ENCODE peak calls at places on chromosomes 2 and 18, in eight cellular contexts. One of them, this sample, is unnamed.

GRCh38 chr2:219010162-219010756 is 17.0 kb upstream of the CRYBA2 start:
- DNase-seq in posterior cingulate gyrus: no peak
- DNase-seq in NCI-H748 treated with DMSO at 0.1 percent for 48 hours: peak
- DNase-seq in kidney tubule cell: peak
- DNase-seq in body of pancreas: peak
- DNase-seq in kidney glomerular epithelial cell: no peak
- DNase-seq in fibroblast of villous mesenchyme: no peak
- DNase-seq in AG08395: no peak
- DNase-seq in this sample: no peak

GRCh38 chr2:144099746-144100438 is 420.0 kb downstream of the ZEB2 start:
- DNase-seq in fibroblast of villous mesenchyme: peak
- DNase-seq in body of pancreas: no peak
- DNase-seq in NCI-H748 treated with DMSO at 0.1 percent for 48 hours: no peak
- DNase-seq in kidney tubule cell: peak
- DNase-seq in posterior cingulate gyrus: no peak
- DNase-seq in AG08395: no peak
- DNase-seq in kidney glomerular epithelial cell: no peak
- DNase-seq in this sample: peak

GRCh38 chr2:88126772-88127637 is 857 bp downstream of the FABP1 start:
- DNase-seq in AG08395: no peak
- DNase-seq in body of pancreas: no peak
- DNase-seq in kidney tubule cell: no peak
- DNase-seq in fibroblast of villous mesenchyme: no peak
- DNase-seq in posterior cingulate gyrus: no peak
- DNase-seq in kidney glomerular epithelial cell: no peak
- DNase-seq in NCI-H748 treated with DMSO at 0.1 percent for 48 hours: no peak
- DNase-seq in this sample: no peak

GRCh38 chr2:177229448-177230242 is 17.1 kb downstream of the HNRNPA3 start:
- DNase-seq in NCI-H748 treated with DMSO at 0.1 percent for 48 hours: no peak
- DNase-seq in kidney glomerular epithelial cell: no peak
- DNase-seq in AG08395: no peak
- DNase-seq in fibroblast of villous mesenchyme: no peak
- DNase-seq in posterior cingulate gyrus: no peak
- DNase-seq in body of pancreas: no peak
- DNase-seq in kidney tubule cell: no peak
- DNase-seq in this sample: no peak

GRCh38 chr2:230976671-230977171 is 19.2 kb upstream of the SPATA3 start:
- DNase-seq in kidney glomerular epithelial cell: no peak
- DNase-seq in AG08395: no peak
- DNase-seq in body of pancreas: no peak
- DNase-seq in kidney tubule cell: no peak
- DNase-seq in NCI-H748 treated with DMSO at 0.1 percent for 48 hours: no peak
- DNase-seq in posterior cingulate gyrus: no peak
- DNase-seq in fibroblast of villous mesenchyme: no peak
- DNase-seq in this sample: no peak

GRCh38 chr2:28389399-28390240 is 3.0 kb upstream of the FOSL2 start:
- DNase-seq in fibroblast of villous mesenchyme: no peak
- DNase-seq in NCI-H748 treated with DMSO at 0.1 percent for 48 hours: no peak
- DNase-seq in body of pancreas: no peak
- DNase-seq in posterior cingulate gyrus: no peak
- DNase-seq in kidney glomerular epithelial cell: no peak
- DNase-seq in kidney tubule cell: peak
- DNase-seq in AG08395: no peak
- DNase-seq in this sample: no peak

GRCh38 chr2:218896501-218897393 is 16.1 kb downstream of the WNT10A start:
- DNase-seq in kidney tubule cell: peak
- DNase-seq in NCI-H748 treated with DMSO at 0.1 percent for 48 hours: peak
- DNase-seq in AG08395: no peak
- DNase-seq in body of pancreas: no peak
- DNase-seq in posterior cingulate gyrus: no peak
- DNase-seq in fibroblast of villous mesenchyme: no peak
- DNase-seq in kidney glomerular epithelial cell: peak
- DNase-seq in this sample: peak

GRCh38 chr2:163670929-163671328 is 64.9 kb downstream of the FIGN start:
- DNase-seq in NCI-H748 treated with DMSO at 0.1 percent for 48 hours: peak
- DNase-seq in kidney glomerular epithelial cell: no peak
- DNase-seq in fibroblast of villous mesenchyme: no peak
- DNase-seq in body of pancreas: no peak
- DNase-seq in posterior cingulate gyrus: no peak
- DNase-seq in kidney tubule cell: no peak
- DNase-seq in AG08395: no peak
- DNase-seq in this sample: no peak

GRCh38 chr18:5059540-5060032 is 137.5 kb downstream of the AKAIN1 start:
- DNase-seq in kidney tubule cell: no peak
- DNase-seq in fibroblast of villous mesenchyme: no peak
- DNase-seq in kidney glomerular epithelial cell: no peak
- DNase-seq in NCI-H748 treated with DMSO at 0.1 percent for 48 hours: no peak
- DNase-seq in AG08395: no peak
- DNase-seq in body of pancreas: no peak
- DNase-seq in posterior cingulate gyrus: no peak
- DNase-seq in this sample: no peak

GRCh38 chr2:43387092-43388062 is 161.0 kb upstream of the ZFP36L2 start:
- DNase-seq in NCI-H748 treated with DMSO at 0.1 percent for 48 hours: no peak
- DNase-seq in kidney tubule cell: peak
- DNase-seq in fibroblast of villous mesenchyme: peak
- DNase-seq in body of pancreas: no peak
- DNase-seq in kidney glomerular epithelial cell: no peak
- DNase-seq in AG08395: no peak
- DNase-seq in posterior cingulate gyrus: no peak
- DNase-seq in this sample: no peak

GRCh38 chr2:85699325-85699724 is 5.2 kb downstream of the GNLY start:
- DNase-seq in kidney tubule cell: no peak
- DNase-seq in AG08395: no peak
- DNase-seq in kidney glomerular epithelial cell: no peak
- DNase-seq in posterior cingulate gyrus: no peak
- DNase-seq in NCI-H748 treated with DMSO at 0.1 percent for 48 hours: no peak
- DNase-seq in fibroblast of villous mesenchyme: no peak
- DNase-seq in body of pancreas: no peak
- DNase-seq in this sample: no peak

GRCh38 chr18:421236-422155 is 79.0 kb downstream of the COLEC12 start:
- DNase-seq in fibroblast of villous mesenchyme: peak
- DNase-seq in body of pancreas: no peak
- DNase-seq in AG08395: peak
- DNase-seq in NCI-H748 treated with DMSO at 0.1 percent for 48 hours: no peak
- DNase-seq in posterior cingulate gyrus: no peak
- DNase-seq in kidney tubule cell: peak
- DNase-seq in kidney glomerular epithelial cell: peak
- DNase-seq in this sample: peak

GRCh38 chr18:55386545-55386944 is 201.4 kb downstream of the TCF4 start:
- DNase-seq in AG08395: no peak
- DNase-seq in kidney glomerular epithelial cell: no peak
- DNase-seq in NCI-H748 treated with DMSO at 0.1 percent for 48 hours: no peak
- DNase-seq in body of pancreas: no peak
- DNase-seq in posterior cingulate gyrus: no peak
- DNase-seq in fibroblast of villous mesenchyme: no peak
- DNase-seq in kidney tubule cell: no peak
- DNase-seq in this sample: no peak

GRCh38 chr18:55672574-55673361 is 84.8 kb upstream of the TCF4 start:
- DNase-seq in AG08395: no peak
- DNase-seq in posterior cingulate gyrus: no peak
- DNase-seq in body of pancreas: no peak
- DNase-seq in kidney glomerular epithelial cell: no peak
- DNase-seq in kidney tubule cell: no peak
- DNase-seq in NCI-H748 treated with DMSO at 0.1 percent for 48 hours: no peak
- DNase-seq in fibroblast of villous mesenchyme: no peak
- DNase-seq in this sample: no peak

GRCh38 chr2:120598416-120598815 is 137.3 kb upstream of the GLI2 start:
- DNase-seq in kidney tubule cell: no peak
- DNase-seq in body of pancreas: no peak
- DNase-seq in posterior cingulate gyrus: no peak
- DNase-seq in NCI-H748 treated with DMSO at 0.1 percent for 48 hours: no peak
- DNase-seq in fibroblast of villous mesenchyme: no peak
- DNase-seq in AG08395: no peak
- DNase-seq in kidney glomerular epithelial cell: no peak
- DNase-seq in this sample: no peak

GRCh38 chr2:160494243-160494642 is 636 bp upstream of the RBMS1 start:
- DNase-seq in fibroblast of villous mesenchyme: no peak
- DNase-seq in NCI-H748 treated with DMSO at 0.1 percent for 48 hours: peak
- DNase-seq in kidney tubule cell: no peak
- DNase-seq in posterior cingulate gyrus: no peak
- DNase-seq in kidney glomerular epithelial cell: peak
- DNase-seq in AG08395: no peak
- DNase-seq in body of pancreas: no peak
- DNase-seq in this sample: peak

GRCh38 chr2:134917219-134917957 is 1.2 kb upstream of the CCNT2 start:
- DNase-seq in posterior cingulate gyrus: no peak
- DNase-seq in NCI-H748 treated with DMSO at 0.1 percent for 48 hours: no peak
- DNase-seq in kidney tubule cell: peak
- DNase-seq in body of pancreas: peak
- DNase-seq in AG08395: no peak
- DNase-seq in fibroblast of villous mesenchyme: no peak
- DNase-seq in kidney glomerular epithelial cell: peak
- DNase-seq in this sample: no peak

GRCh38 chr2:37230581-37230980 is 815 bp downstream of the CEBPZ start:
- DNase-seq in fibroblast of villous mesenchyme: peak
- DNase-seq in AG08395: peak
- DNase-seq in posterior cingulate gyrus: no peak
- DNase-seq in kidney glomerular epithelial cell: peak
- DNase-seq in kidney tubule cell: peak
- DNase-seq in body of pancreas: no peak
- DNase-seq in NCI-H748 treated with DMSO at 0.1 percent for 48 hours: no peak
- DNase-seq in this sample: peak

GRCh38 chr18:78895207-78896001 is 84.2 kb upstream of the SALL3 start:
- DNase-seq in posterior cingulate gyrus: no peak
- DNase-seq in kidney glomerular epithelial cell: no peak
- DNase-seq in body of pancreas: no peak
- DNase-seq in AG08395: no peak
- DNase-seq in fibroblast of villous mesenchyme: no peak
- DNase-seq in NCI-H748 treated with DMSO at 0.1 percent for 48 hours: no peak
- DNase-seq in kidney tubule cell: no peak
- DNase-seq in this sample: no peak

GRCh38 chr2:11692966-11693521 is 23.0 kb upstream of the NTSR2 start:
- DNase-seq in AG08395: peak
- DNase-seq in kidney tubule cell: peak
- DNase-seq in posterior cingulate gyrus: peak
- DNase-seq in body of pancreas: peak
- DNase-seq in NCI-H748 treated with DMSO at 0.1 percent for 48 hours: peak
- DNase-seq in kidney glomerular epithelial cell: peak
- DNase-seq in fibroblast of villous mesenchyme: peak
- DNase-seq in this sample: peak

GRCh38 chr2:1601471-1602358 is 142.6 kb downstream of the PXDN start:
- DNase-seq in NCI-H748 treated with DMSO at 0.1 percent for 48 hours: no peak
- DNase-seq in posterior cingulate gyrus: no peak
- DNase-seq in AG08395: no peak
- DNase-seq in fibroblast of villous mesenchyme: peak
- DNase-seq in body of pancreas: no peak
- DNase-seq in kidney tubule cell: no peak
- DNase-seq in kidney glomerular epithelial cell: no peak
- DNase-seq in this sample: no peak

GRCh38 chr2:130825972-130826253 is 10.8 kb upstream of the ARHGEF4 start:
- DNase-seq in kidney tubule cell: no peak
- DNase-seq in AG08395: no peak
- DNase-seq in kidney glomerular epithelial cell: no peak
- DNase-seq in posterior cingulate gyrus: no peak
- DNase-seq in NCI-H748 treated with DMSO at 0.1 percent for 48 hours: no peak
- DNase-seq in body of pancreas: no peak
- DNase-seq in fibroblast of villous mesenchyme: no peak
- DNase-seq in this sample: no peak